ENCODE peak calls at places on chromosome 20, in seven cellular contexts. One of them, this sample, is unnamed.

GRCh38 chr20:14214046-14214445 is 123.4 kb downstream of the FLRT3 start:
- DNase-seq in psoas muscle: no peak
- DNase-seq in thoracic aorta: no peak
- DNase-seq in fibroblast of pulmonary artery: peak
- DNase-seq in WTC11: no peak
- DNase-seq in WERI-Rb-1: no peak
- DNase-seq in AG04450: no peak
- DNase-seq in this sample: no peak

GRCh38 chr20:8578191-8578690 is 446.2 kb downstream of the PLCB1 start:
- DNase-seq in AG04450: no peak
- DNase-seq in WTC11: no peak
- DNase-seq in WERI-Rb-1: no peak
- DNase-seq in fibroblast of pulmonary artery: no peak
- DNase-seq in psoas muscle: no peak
- DNase-seq in thoracic aorta: no peak
- DNase-seq in this sample: no peak

GRCh38 chr20:54340667-54341081 is 132.8 kb downstream of the PFDN4 start:
- DNase-seq in psoas muscle: no peak
- DNase-seq in AG04450: peak
- DNase-seq in thoracic aorta: no peak
- DNase-seq in WERI-Rb-1: no peak
- DNase-seq in fibroblast of pulmonary artery: peak
- DNase-seq in WTC11: no peak
- DNase-seq in this sample: no peak

GRCh38 chr20:12928755-12929401 is 79.9 kb upstream of the SPTLC3 start:
- DNase-seq in psoas muscle: no peak
- DNase-seq in AG04450: peak
- DNase-seq in WTC11: no peak
- DNase-seq in WERI-Rb-1: no peak
- DNase-seq in thoracic aorta: no peak
- DNase-seq in fibroblast of pulmonary artery: peak
- DNase-seq in this sample: no peak

GRCh38 chr20:63957004-63957689 is 931 bp upstream of the UCKL1 start:
- DNase-seq in psoas muscle: peak
- DNase-seq in thoracic aorta: no peak
- DNase-seq in WTC11: peak
- DNase-seq in fibroblast of pulmonary artery: peak
- DNase-seq in AG04450: no peak
- DNase-seq in WERI-Rb-1: peak
- DNase-seq in this sample: peak

GRCh38 chr20:40993794-40994540 is 34.7 kb upstream of the TOP1 start:
- DNase-seq in thoracic aorta: no peak
- DNase-seq in WTC11: no peak
- DNase-seq in AG04450: no peak
- DNase-seq in WERI-Rb-1: no peak
- DNase-seq in psoas muscle: no peak
- DNase-seq in fibroblast of pulmonary artery: no peak
- DNase-seq in this sample: no peak

GRCh38 chr20:37081717-37082289 is 14.0 kb downstream of the RBL1 start:
- DNase-seq in AG04450: no peak
- DNase-seq in fibroblast of pulmonary artery: no peak
- DNase-seq in thoracic aorta: no peak
- DNase-seq in WERI-Rb-1: no peak
- DNase-seq in psoas muscle: no peak
- DNase-seq in WTC11: no peak
- DNase-seq in this sample: peak

GRCh38 chr20:62063981-62064787 is 1.5 kb downstream of the TAF4 start:
- DNase-seq in WERI-Rb-1: no peak
- DNase-seq in WTC11: peak
- DNase-seq in AG04450: no peak
- DNase-seq in fibroblast of pulmonary artery: no peak
- DNase-seq in psoas muscle: peak
- DNase-seq in thoracic aorta: no peak
- DNase-seq in this sample: peak

GRCh38 chr20:61786230-61786629 is 279.5 kb downstream of the TAF4 start:
- DNase-seq in thoracic aorta: no peak
- DNase-seq in WERI-Rb-1: no peak
- DNase-seq in AG04450: no peak
- DNase-seq in WTC11: no peak
- DNase-seq in psoas muscle: peak
- DNase-seq in fibroblast of pulmonary artery: no peak
- DNase-seq in this sample: no peak

GRCh38 chr20:16654858-16655257 is 75.0 kb upstream of the SNRPB2 start:
- DNase-seq in psoas muscle: no peak
- DNase-seq in fibroblast of pulmonary artery: no peak
- DNase-seq in WTC11: no peak
- DNase-seq in AG04450: no peak
- DNase-seq in thoracic aorta: no peak
- DNase-seq in WERI-Rb-1: no peak
- DNase-seq in this sample: no peak

GRCh38 chr20:6008254-6008653 is 45.6 kb downstream of the LRRN4 start:
- DNase-seq in thoracic aorta: peak
- DNase-seq in WTC11: no peak
- DNase-seq in fibroblast of pulmonary artery: peak
- DNase-seq in AG04450: peak
- DNase-seq in WERI-Rb-1: no peak
- DNase-seq in psoas muscle: peak
- DNase-seq in this sample: no peak

GRCh38 chr20:17636523-17637412 is 45.3 kb downstream of the RRBP1 start:
- DNase-seq in WERI-Rb-1: peak
- DNase-seq in fibroblast of pulmonary artery: no peak
- DNase-seq in psoas muscle: no peak
- DNase-seq in WTC11: peak
- DNase-seq in thoracic aorta: no peak
- DNase-seq in AG04450: no peak
- DNase-seq in this sample: peak

GRCh38 chr20:16518068-16518783 is 55.0 kb downstream of the KIF16B start:
- DNase-seq in thoracic aorta: no peak
- DNase-seq in WERI-Rb-1: peak
- DNase-seq in fibroblast of pulmonary artery: peak
- DNase-seq in AG04450: peak
- DNase-seq in WTC11: peak
- DNase-seq in psoas muscle: no peak
- DNase-seq in this sample: peak

GRCh38 chr20:41476446-41476845 is 109.8 kb upstream of the EMILIN3 start:
- DNase-seq in psoas muscle: no peak
- DNase-seq in WERI-Rb-1: no peak
- DNase-seq in WTC11: no peak
- DNase-seq in thoracic aorta: no peak
- DNase-seq in fibroblast of pulmonary artery: no peak
- DNase-seq in AG04450: no peak
- DNase-seq in this sample: no peak

GRCh38 chr20:37383229-37383989 is 37.5 kb downstream of the SRC start:
- DNase-seq in WERI-Rb-1: no peak
- DNase-seq in fibroblast of pulmonary artery: peak
- DNase-seq in AG04450: no peak
- DNase-seq in WTC11: no peak
- DNase-seq in thoracic aorta: peak
- DNase-seq in psoas muscle: peak
- DNase-seq in this sample: no peak

GRCh38 chr20:54875307-54875706 is 399.9 kb downstream of the DOK5 start:
- DNase-seq in AG04450: no peak
- DNase-seq in WERI-Rb-1: no peak
- DNase-seq in fibroblast of pulmonary artery: no peak
- DNase-seq in psoas muscle: no peak
- DNase-seq in thoracic aorta: no peak
- DNase-seq in WTC11: no peak
- DNase-seq in this sample: no peak

GRCh38 chr20:44861547-44862006 is 23.9 kb upstream of the YWHAB start:
- DNase-seq in WERI-Rb-1: no peak
- DNase-seq in fibroblast of pulmonary artery: peak
- DNase-seq in thoracic aorta: peak
- DNase-seq in psoas muscle: peak
- DNase-seq in AG04450: no peak
- DNase-seq in WTC11: no peak
- DNase-seq in this sample: no peak

DNA sequence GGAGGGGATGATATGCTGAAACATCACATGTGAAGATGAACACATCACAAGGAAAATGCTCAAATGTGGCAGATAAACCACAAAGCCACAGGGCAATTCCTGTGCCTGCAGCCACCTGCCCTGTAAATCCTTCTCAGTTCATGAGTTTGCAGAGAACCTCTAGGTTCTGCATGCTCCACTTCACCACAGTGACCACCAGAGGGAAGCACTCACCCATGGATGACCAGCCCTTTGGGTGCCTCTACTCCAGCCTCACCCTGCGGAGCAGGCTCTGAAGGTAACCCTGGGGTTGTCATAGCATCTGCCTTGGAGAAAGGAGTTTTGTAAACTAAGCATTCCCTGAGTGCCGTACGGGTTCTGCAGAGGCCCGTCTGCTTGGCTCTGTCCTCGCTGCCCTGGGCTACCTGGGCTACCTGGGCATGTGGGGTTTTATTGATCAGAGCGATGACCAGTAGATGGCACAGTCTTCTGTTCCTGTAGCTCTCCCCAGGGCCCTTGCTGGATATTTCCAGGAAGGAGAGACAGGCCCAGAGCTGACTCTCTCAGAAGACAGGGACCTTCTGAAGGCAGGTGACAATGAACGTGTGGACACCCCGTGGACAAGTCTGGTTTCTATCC is 31.7 kb upstream of the CST1 start:
- DNase-seq in AG04450: no peak
- DNase-seq in fibroblast of pulmonary artery: peak
- DNase-seq in thoracic aorta: no peak
- DNase-seq in psoas muscle: no peak
- DNase-seq in WTC11: no peak
- DNase-seq in WERI-Rb-1: peak
- DNase-seq in this sample: peak
- TF ChIP-seq CTCF in AG04450: peak
- TF ChIP-seq CTCF in fibroblast of pulmonary artery: peak
- TF ChIP-seq CTCF in thoracic aorta: peak
- TF ChIP-seq CTCF in psoas muscle: peak
- TF ChIP-seq CTCF in WTC11: peak
- TF ChIP-seq CTCF in WERI-Rb-1: peak
- TF ChIP-seq CTCF in this sample: peak

GRCh38 chr20:60057123-60057865 is 99.1 kb downstream of the CDH26 start:
- DNase-seq in WTC11: peak
- DNase-seq in psoas muscle: peak
- DNase-seq in WERI-Rb-1: peak
- DNase-seq in thoracic aorta: no peak
- DNase-seq in fibroblast of pulmonary artery: peak
- DNase-seq in AG04450: no peak
- DNase-seq in this sample: peak
- TF ChIP-seq CTCF in WTC11: peak
- TF ChIP-seq CTCF in psoas muscle: peak
- TF ChIP-seq CTCF in WERI-Rb-1: peak
- TF ChIP-seq CTCF in thoracic aorta: peak
- TF ChIP-seq CTCF in fibroblast of pulmonary artery: peak
- TF ChIP-seq CTCF in AG04450: peak
- TF ChIP-seq CTCF in this sample: peak

DNA sequence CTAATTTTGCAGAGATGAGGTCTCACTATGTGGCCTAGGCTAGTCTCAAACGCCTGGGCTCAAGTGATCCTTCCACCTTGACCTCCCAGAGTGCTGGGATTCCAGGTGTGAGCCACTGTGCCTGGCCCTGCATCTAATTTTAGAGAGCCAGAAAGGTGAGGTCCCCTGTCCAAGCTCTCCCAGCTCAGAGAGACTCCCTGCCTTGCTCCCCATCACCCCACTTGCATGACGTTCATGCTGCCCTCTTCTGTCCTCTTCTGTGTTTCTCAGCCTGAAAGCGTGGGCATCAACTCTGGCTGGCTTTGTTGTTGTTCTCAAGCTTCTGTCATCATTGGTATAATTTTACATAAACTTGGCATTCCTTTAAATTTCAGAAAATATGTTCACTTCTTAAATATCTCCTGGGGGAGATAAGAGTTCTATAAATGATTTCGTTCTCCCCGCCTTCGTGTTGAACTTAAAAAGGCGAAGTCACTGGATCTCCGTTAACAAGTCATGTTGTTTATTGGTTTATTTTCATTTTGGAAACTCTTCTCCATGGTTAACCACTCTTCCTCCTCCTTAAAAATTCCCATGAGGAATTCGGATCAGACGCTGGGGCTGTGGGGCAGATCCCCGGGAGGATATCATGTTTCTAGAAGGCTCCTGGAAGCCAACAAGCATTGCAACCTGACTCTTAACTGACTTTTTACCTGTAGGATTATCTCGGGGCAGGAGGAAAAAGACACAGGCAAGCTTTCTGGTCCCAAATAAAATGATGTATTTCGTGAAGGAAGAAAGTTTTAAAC is 13.2 kb upstream of the PARD6B start:
- DNase-seq in WERI-Rb-1: no peak
- DNase-seq in psoas muscle: no peak
- DNase-seq in fibroblast of pulmonary artery: no peak
- DNase-seq in thoracic aorta: no peak
- DNase-seq in AG04450: no peak
- DNase-seq in WTC11: no peak
- DNase-seq in this sample: no peak
- TF ChIP-seq CTCF in WERI-Rb-1: peak
- TF ChIP-seq CTCF in psoas muscle: no peak
- TF ChIP-seq CTCF in fibroblast of pulmonary artery: no peak
- TF ChIP-seq CTCF in thoracic aorta: no peak
- TF ChIP-seq CTCF in AG04450: no peak
- TF ChIP-seq CTCF in WTC11: no peak
- TF ChIP-seq CTCF in this sample: no peak

GRCh38 chr20:1177680-1178079 is 7.1 kb downstream of the TMEM74B start:
- DNase-seq in thoracic aorta: no peak
- DNase-seq in psoas muscle: no peak
- DNase-seq in WTC11: peak
- DNase-seq in AG04450: no peak
- DNase-seq in WERI-Rb-1: peak
- DNase-seq in fibroblast of pulmonary artery: peak
- DNase-seq in this sample: no peak
- TF ChIP-seq CTCF in thoracic aorta: no peak
- TF ChIP-seq CTCF in psoas muscle: no peak
- TF ChIP-seq CTCF in WTC11: no peak
- TF ChIP-seq CTCF in AG04450: no peak
- TF ChIP-seq CTCF in WERI-Rb-1: peak
- TF ChIP-seq CTCF in fibroblast of pulmonary artery: peak
- TF ChIP-seq CTCF in this sample: no peak

GRCh38 chr20:10075606-10076005 is 40.8 kb downstream of the ANKEF1 start:
- DNase-seq in WERI-Rb-1: no peak
- DNase-seq in AG04450: no peak
- DNase-seq in fibroblast of pulmonary artery: no peak
- DNase-seq in WTC11: no peak
- DNase-seq in thoracic aorta: no peak
- DNase-seq in psoas muscle: no peak
- DNase-seq in this sample: no peak

GRCh38 chr20:10077886-10078285 is 43.1 kb downstream of the ANKEF1 start:
- DNase-seq in psoas muscle: no peak
- DNase-seq in WTC11: no peak
- DNase-seq in WERI-Rb-1: no peak
- DNase-seq in thoracic aorta: no peak
- DNase-seq in AG04450: no peak
- DNase-seq in fibroblast of pulmonary artery: no peak
- DNase-seq in this sample: no peak

GRCh38 chr20:10078403-10078802 is 43.6 kb downstream of the ANKEF1 start:
- DNase-seq in AG04450: no peak
- DNase-seq in WTC11: no peak
- DNase-seq in psoas muscle: no peak
- DNase-seq in WERI-Rb-1: no peak
- DNase-seq in fibroblast of pulmonary artery: no peak
- DNase-seq in thoracic aorta: no peak
- DNase-seq in this sample: no peak

GRCh38 chr20:10076126-10077080 is 41.6 kb downstream of the ANKEF1 start:
- DNase-seq in WTC11: no peak
- DNase-seq in WERI-Rb-1: no peak
- DNase-seq in AG04450: no peak
- DNase-seq in fibroblast of pulmonary artery: peak
- DNase-seq in thoracic aorta: no peak
- DNase-seq in psoas muscle: no peak
- DNase-seq in this sample: no peak

GRCh38 chr20:10077081-10077471 is 42.3 kb downstream of the ANKEF1 start:
- DNase-seq in fibroblast of pulmonary artery: no peak
- DNase-seq in WTC11: peak
- DNase-seq in thoracic aorta: no peak
- DNase-seq in psoas muscle: no peak
- DNase-seq in WERI-Rb-1: no peak
- DNase-seq in AG04450: no peak
- DNase-seq in this sample: no peak
- TF ChIP-seq CTCF in fibroblast of pulmonary artery: peak
- TF ChIP-seq CTCF in WTC11: peak
- TF ChIP-seq CTCF in thoracic aorta: no peak
- TF ChIP-seq CTCF in psoas muscle: no peak
- TF ChIP-seq CTCF in WERI-Rb-1: peak
- TF ChIP-seq CTCF in AG04450: peak
- TF ChIP-seq CTCF in this sample: peak